ENCODE peak calls at places on chromosomes 11 and 22, in four cellular contexts. Y is WTC11, I is K562, F is HepG2. R is an unnamed sample.

GRCh38 chr11:119702261-119702591 is 26.8 kb downstream of the NECTIN1 start:
- DNase-seq in Y (no peak), I (no peak), F (no peak), R (no peak)

GRCh38 chr11:1878134-1879031 is 13.3 kb downstream of the PRR33 start:
- DNase-seq in Y (no peak), I (no peak), F (no peak), R (no peak)

GRCh38 chr11:124174001-124174400 is 9.1 kb upstream of the OR10D3 start:
- DNase-seq in Y (no peak), I (peak), F (peak), R (no peak)

GRCh38 chr11:104609766-104610165 is 288.5 kb downstream of the CASP12 start:
- DNase-seq in Y (no peak), I (no peak), F (no peak), R (no peak)

GRCh38 chr11:83042966-83043711 is 28.6 kb downstream of the RAB30 start:
- DNase-seq in Y (no peak), I (no peak), F (no peak), R (no peak)

GRCh38 chr22:33018232-33018864 is 39.8 kb downstream of the SYN3 start:
- DNase-seq in Y (peak), I (peak), F (peak), R (peak)

GRCh38 chr11:131811380-131811779 is 441.0 kb downstream of the NTM start:
- DNase-seq in Y (no peak), I (no peak), F (no peak), R (no peak)

GRCh38 chr11:8167796-8168195 is 1.0 kb downstream of the RIC3 start:
- DNase-seq in Y (no peak), I (no peak), F (no peak), R (no peak)

GRCh38 chr11:119480375-119481020 is 57.5 kb upstream of the THY1 start:
- DNase-seq in Y (no peak), I (peak), F (no peak), R (no peak)

GRCh38 chr11:35235944-35236666 is 97.1 kb downstream of the CD44 start:
- DNase-seq in Y (no peak), I (no peak), F (no peak), R (no peak)

GRCh38 chr22:44248926-44249325 is 63.8 kb downstream of the SHISAL1 start:
- DNase-seq in Y (no peak), I (no peak), F (no peak), R (no peak)

GRCh38 chr11:118295834-118296454 is 8.6 kb upstream of the CD3E start:
- DNase-seq in Y (no peak), I (peak), F (peak), R (no peak)

GRCh38 chr11:63573881-63574855 is 11.0 kb upstream of the PLAAT2 start:
- DNase-seq in Y (no peak), I (peak), F (peak), R (no peak)

GRCh38 chr11:86473991-86474833 is 99.5 kb downstream of the CCDC81 start:
- DNase-seq in Y (no peak), I (no peak), F (no peak), R (no peak)

GRCh38 chr11:30816959-30817880 is 231.1 kb upstream of the MPPED2 start:
- DNase-seq in Y (no peak), I (no peak), F (no peak), R (no peak)

GRCh38 chr11:117385906-117386305 is 58.3 kb downstream of the CEP164 start:
- DNase-seq in Y (no peak), I (no peak), F (no peak), R (no peak)

GRCh38 chr22:20567993-20568417 is 60.6 kb downstream of the MED15 start:
- DNase-seq in Y (peak), I (no peak), F (no peak), R (no peak)

GRCh38 chr11:1771700-1772099 is 8.0 kb upstream of the CTSD start:
- DNase-seq in Y (no peak), I (no peak), F (no peak), R (no peak)

GRCh38 chr11:36500315-36500721 is 9.8 kb downstream of the TRAF6 start:
- DNase-seq in Y (no peak), I (peak), F (no peak), R (peak)

GRCh38 chr11:45374130-45374529 is 88.0 kb upstream of the SYT13 start:
- DNase-seq in Y (no peak), I (no peak), F (no peak), R (no peak)

GRCh38 chr11:96061730-96062524 is 138.0 kb upstream of the MTMR2 start:
- DNase-seq in Y (no peak), I (no peak), F (peak), R (no peak)

GRCh38 chr11:4480577-4481539 is 1.6 kb upstream of the OR52K1 start:
- DNase-seq in Y (no peak), I (no peak), F (no peak), R (no peak)

GRCh38 chr11:44694443-44694842 is 32.3 kb upstream of the TSPAN18 start:
- DNase-seq in Y (no peak), I (no peak), F (no peak), R (no peak)

GRCh38 chr11:117201906-117202305 is 2.7 kb downstream of the TAGLN start:
- DNase-seq in Y (no peak), I (no peak), F (no peak), R (no peak)

GRCh38 chr11:114088216-114088615 is 28.7 kb downstream of the ZBTB16 start:
- DNase-seq in Y (no peak), I (no peak), F (no peak), R (no peak)

GRCh38 chr11:3153291-3153861 is 11.7 kb downstream of the OSBPL5 start:
- DNase-seq in Y (no peak), I (no peak), F (no peak), R (no peak)

GRCh38 chr22:46557736-46558480 is 20.5 kb upstream of the CELSR1 start:
- DNase-seq in Y (no peak), I (no peak), F (no peak), R (no peak)

GRCh38 chr11:31340903-31341572 is 28.5 kb downstream of the DCDC1 start:
- DNase-seq in Y (peak), I (peak), F (peak), R (peak)

GRCh38 chr11:19725379-19726079 is 12.9 kb downstream of the NAV2 start:
- DNase-seq in Y (no peak), I (no peak), F (no peak), R (no peak)

GRCh38 chr22:39254789-39255298 is 10.1 kb upstream of the PDGFB start:
- DNase-seq in Y (no peak), I (no peak), F (no peak), R (no peak)

GRCh38 chr11:104484784-104485554 is 321.0 kb upstream of the PDGFD start:
- DNase-seq in Y (no peak), I (no peak), F (no peak), R (no peak)

GRCh38 chr11:117510646-117511045 is 183.0 kb downstream of the CEP164 start:
- DNase-seq in Y (no peak), I (no peak), F (no peak), R (no peak)

GRCh38 chr11:127247261-127247660 is 246.7 kb upstream of the KIRREL3 start:
- DNase-seq in Y (no peak), I (no peak), F (no peak), R (no peak)

GRCh38 chr11:92330114-92330513 is 105.5 kb downstream of the FAT3 start:
- DNase-seq in Y (no peak), I (no peak), F (no peak), R (no peak)
- TF ChIP-seq ELF4 in Y (no peak), I (no peak), F (no peak), R (no peak)

GRCh38 chr22:30204742-30205111 is 41.8 kb downstream of the LIF start:
- DNase-seq in Y (no peak), I (no peak), F (no peak), R (no peak)
- TF ChIP-seq SP1 in Y (no peak), I (no peak), F (no peak), R (no peak)

DNA sequence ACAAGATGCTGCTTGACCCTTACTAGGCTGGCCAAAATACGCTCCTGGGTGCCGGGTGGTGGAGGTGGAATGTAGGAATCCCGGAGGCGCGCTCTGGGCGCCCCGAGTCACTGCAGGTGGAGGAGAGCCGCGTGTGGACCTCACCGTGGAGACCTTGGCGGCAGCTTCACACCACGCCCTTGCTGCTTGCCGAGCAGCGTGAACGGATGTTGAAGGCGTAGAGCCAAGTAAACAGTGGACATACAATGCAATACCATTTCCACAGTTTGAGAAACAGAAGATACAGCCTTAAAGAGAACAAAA is 1.3 kb downstream of the NCR3LG1 start:
- DNase-seq in Y (peak), I (peak), F (peak), R (peak)
- TF ChIP-seq ELF4 in Y (no peak), I (no peak), F (no peak), R (no peak)

GRCh38 chr11:73577496-73577917 is 20.4 kb downstream of the FAM168A start:
- DNase-seq in Y (no peak), I (no peak), F (no peak), R (no peak)
- TF ChIP-seq SP1 in Y (no peak), I (no peak), F (no peak), R (no peak)

GRCh38 chr11:48036466-48036865 is 56.1 kb downstream of the PTPRJ start:
- DNase-seq in Y (no peak), I (no peak), F (no peak), R (no peak)

GRCh38 chr11:48036011-48036410 is 55.7 kb downstream of the PTPRJ start:
- DNase-seq in Y (no peak), I (no peak), F (no peak), R (no peak)

GRCh38 chr11:48034926-48035876 is 54.8 kb downstream of the PTPRJ start:
- DNase-seq in Y (no peak), I (no peak), F (no peak), R (no peak)

GRCh38 chr11:48040830-48041444 is 60.6 kb downstream of the PTPRJ start:
- DNase-seq in Y (no peak), I (no peak), F (no peak), R (no peak)

DNA sequence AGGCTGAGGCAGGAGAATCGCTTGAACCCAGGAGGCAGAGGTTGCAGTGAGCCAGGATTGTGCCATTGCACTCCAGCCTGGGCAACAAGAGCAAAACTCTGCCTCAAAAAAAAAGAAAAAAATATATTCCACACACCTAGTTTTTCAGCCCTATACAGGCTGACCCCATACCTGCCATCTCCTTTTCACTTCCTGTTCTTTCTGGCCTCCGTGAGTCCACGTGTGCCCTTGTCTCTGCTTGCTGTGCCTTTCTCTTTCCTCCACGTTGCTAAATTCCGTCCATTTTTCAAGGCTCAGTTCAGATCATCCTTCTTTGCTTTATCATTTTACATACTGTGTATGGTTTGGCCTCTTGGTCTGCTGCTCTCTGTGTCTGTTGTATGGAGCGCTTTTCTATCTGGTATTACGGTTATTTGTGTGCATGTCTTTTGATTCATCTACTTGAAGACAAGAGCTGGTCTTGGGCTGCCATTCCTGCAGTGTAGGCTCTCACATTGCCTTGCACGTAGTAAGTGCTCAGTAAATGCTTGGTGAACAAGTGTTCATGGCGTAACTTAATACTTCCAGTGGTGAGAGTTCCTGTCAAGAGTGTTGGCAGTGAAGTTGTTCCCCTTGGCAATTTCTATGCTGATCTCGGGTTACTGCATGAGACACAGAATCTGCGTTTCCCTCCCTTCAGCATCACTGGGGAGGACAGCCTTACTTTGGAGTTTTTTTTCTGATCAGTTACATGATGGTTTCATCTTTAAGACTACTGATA is 57.5 kb downstream of the PTPRJ start:
- DNase-seq in Y (no peak), I (no peak), F (no peak), R (no peak)
- TF ChIP-seq ELF4 in Y (no peak), I (no peak), F (no peak), R (no peak)

DNA sequence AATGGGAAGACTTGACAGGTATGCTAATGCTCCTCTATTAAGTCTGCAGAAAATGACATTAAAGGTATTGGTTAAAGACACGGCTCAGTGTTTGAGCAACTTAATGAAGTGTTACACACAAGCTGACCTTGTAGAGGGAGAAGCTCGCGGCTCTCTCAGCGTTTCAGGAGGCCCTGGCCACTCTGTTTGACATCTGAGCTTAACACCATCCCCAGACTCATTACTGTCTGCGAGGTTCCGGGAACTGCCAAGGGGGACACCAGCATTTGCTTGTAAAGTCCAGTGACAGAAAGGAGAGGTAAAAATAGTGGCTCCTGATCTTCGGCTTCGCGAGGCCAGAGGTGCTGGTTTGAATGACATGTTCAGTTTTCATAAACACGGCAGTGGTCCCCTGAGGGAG is 540.7 kb upstream of the CADM1 start:
- DNase-seq in Y (no peak), I (no peak), F (no peak), R (no peak)
- TF ChIP-seq SP1 in Y (no peak), I (no peak), F (no peak), R (no peak)

DNA sequence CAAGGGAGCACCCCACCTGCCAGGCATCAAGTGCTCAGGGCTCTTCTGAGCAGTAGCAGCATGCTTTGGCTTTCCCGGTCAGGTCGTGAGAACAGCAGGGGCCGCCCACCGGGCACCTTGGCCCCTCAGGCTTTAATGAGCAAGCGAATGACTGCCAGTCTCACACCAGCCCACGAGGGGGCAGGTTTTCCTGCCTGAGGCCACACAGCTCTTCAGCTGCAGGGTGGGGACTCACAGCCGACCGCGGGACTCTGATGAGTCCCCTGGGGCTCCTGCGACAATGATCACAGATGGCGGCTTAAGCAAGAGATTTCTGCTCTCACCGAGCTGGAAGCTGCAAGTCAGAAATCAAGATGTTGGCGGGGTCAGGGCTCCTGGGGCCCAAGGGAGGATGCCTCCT is 14.3 kb upstream of the FGF19 start:
- DNase-seq in Y (peak), I (peak), F (peak), R (peak)
- TF ChIP-seq ELF4 in Y (no peak), I (no peak), F (no peak), R (no peak)

R was measured in HEK293T.